ENCODE peak calls at places on chromosomes 16 and 17, in nine cellular contexts. D is cardiac fibroblast, V is NCI-H1436, E is NCI-H1092 treated with DMSO at 0.1 percent for 48 hours, Z is GM23248, G is fibroblast of the conjunctiva, R is cardiac muscle cell, B is GM12864, H is progenitor cell of endocrine pancreas. S is an unnamed sample.

GRCh38 chr16:22782299-22782698 is 31.7 kb upstream of the HS3ST2 start:
- DNase-seq in H (no peak), E (no peak), D (no peak), Z (no peak), V (no peak), G (no peak), B (no peak), R (no peak), S (no peak)

GRCh38 chr16:82510041-82510440 is 116.7 kb upstream of the CDH13 start:
- DNase-seq in E (no peak), H (no peak), R (no peak), G (no peak), Z (no peak), B (no peak), D (no peak), V (no peak), S (no peak)

GRCh38 chr17:67779098-67779672 is 46.1 kb upstream of the BPTF start:
- DNase-seq in Z (peak), R (peak), E (no peak), G (peak), V (no peak), H (no peak), B (no peak), D (peak), S (peak)

GRCh38 chr16:15425861-15426260 is 8.5 kb upstream of the BMERB1 start:
- DNase-seq in R (no peak), G (no peak), D (no peak), E (no peak), H (no peak), Z (no peak), V (no peak), B (no peak), S (no peak)

GRCh38 chr16:84759906-84760305 is 59.9 kb upstream of the CRISPLD2 start:
- DNase-seq in G (no peak), E (no peak), R (no peak), D (no peak), Z (no peak), H (no peak), B (no peak), V (no peak), S (no peak)

GRCh38 chr16:85215478-85216120 is 103.3 kb upstream of the CIBAR2 start:
- DNase-seq in R (no peak), G (no peak), H (no peak), B (no peak), V (no peak), Z (no peak), D (no peak), E (peak), S (no peak)

GRCh38 chr17:78933025-78933958 is 8.1 kb upstream of the TIMP2 start:
- DNase-seq in D (peak), B (peak), R (no peak), V (no peak), Z (peak), E (no peak), H (no peak), G (peak), S (no peak)

GRCh38 chr17:37820313-37821024 is 75.6 kb upstream of the HNF1B start:
- DNase-seq in R (peak), B (peak), V (no peak), D (no peak), Z (no peak), H (no peak), E (no peak), G (no peak), S (no peak)

GRCh38 chr17:79631640-79632431 is 21.0 kb upstream of the RBFOX3 start:
- DNase-seq in B (no peak), Z (no peak), E (no peak), D (no peak), V (no peak), G (no peak), R (no peak), H (peak), S (peak)

GRCh38 chr17:82690786-82691489 is 7.6 kb downstream of the RAB40B start:
- DNase-seq in R (no peak), H (no peak), B (no peak), V (peak), G (no peak), E (no peak), D (no peak), Z (no peak), S (peak)

GRCh38 chr16:1261131-1261917 is 5.5 kb downstream of the TPSD1 start:
- DNase-seq in E (no peak), Z (no peak), D (no peak), R (no peak), B (no peak), G (no peak), H (no peak), V (peak), S (no peak)

GRCh38 chr17:21285164-21286065 is 904 bp downstream of the MAP2K3 start:
- DNase-seq in Z (peak), H (no peak), G (no peak), R (peak), B (no peak), V (no peak), D (peak), E (no peak), S (peak)

GRCh38 chr16:21708533-21709115 is 44.9 kb downstream of the OTOA start:
- DNase-seq in H (peak), G (peak), E (peak), D (peak), Z (peak), R (peak), B (no peak), V (peak), S (peak)

GRCh38 chr16:80614908-80615696 is 74.3 kb downstream of the DYNLRB2 start:
- DNase-seq in Z (peak), E (no peak), G (peak), H (no peak), R (no peak), D (peak), V (no peak), B (no peak), S (no peak)

GRCh38 chr16:4911831-4912422 is 25.0 kb downstream of the PPL start:
- DNase-seq in E (no peak), R (no peak), V (no peak), D (peak), H (no peak), G (no peak), B (no peak), Z (peak), S (no peak)

GRCh38 chr16:58449768-58450167 is 50.2 kb upstream of the NDRG4 start:
- DNase-seq in R (no peak), G (no peak), E (no peak), Z (no peak), H (no peak), V (no peak), B (no peak), D (no peak), S (no peak)

GRCh38 chr16:12988071-12988470 is 86.7 kb downstream of the SHISA9 start:
- DNase-seq in R (no peak), G (no peak), H (no peak), V (no peak), E (no peak), D (no peak), B (no peak), Z (no peak), S (no peak)

GRCh38 chr17:18187816-18188761 is 4.5 kb downstream of the ALKBH5 start:
- DNase-seq in Z (peak), R (no peak), B (no peak), V (no peak), H (no peak), E (no peak), G (no peak), D (peak), S (no peak)

GRCh38 chr17:4900231-4901107 is 1.1 kb downstream of the C17orf107 start:
- DNase-seq in Z (no peak), V (no peak), D (no peak), B (peak), H (no peak), G (no peak), E (no peak), R (no peak), S (no peak)

GRCh38 chr17:28792877-28793666 is 49.3 kb downstream of the TRAF4 start:
- DNase-seq in E (no peak), Z (no peak), G (no peak), V (no peak), B (no peak), R (no peak), H (no peak), D (peak), S (no peak)

GRCh38 chr16:77993586-77993985 is 28.8 kb upstream of the CLEC3A start:
- DNase-seq in Z (peak), D (no peak), H (no peak), V (no peak), B (no peak), E (no peak), G (peak), R (no peak), S (no peak)

GRCh38 chr17:76122411-76123126 is 18.5 kb downstream of the FOXJ1 start:
- DNase-seq in G (no peak), B (no peak), H (no peak), D (no peak), R (no peak), V (no peak), E (no peak), Z (no peak), S (peak)

GRCh38 chr16:818592-818991 is 18.1 kb upstream of the GNG13 start:
- DNase-seq in H (no peak), B (no peak), G (no peak), E (no peak), V (no peak), D (no peak), Z (no peak), R (no peak), S (no peak)

S was measured in D341Med.